ENCODE peak calls at places on chromosomes 16 and 17, in seven cellular contexts. X is tibial nerve, N is neural progenitor cell, D is tibial artery, B is heart left ventricle, R is dorsolateral prefrontal cortex, P is transverse colon. E is an unnamed sample.

GRCh38 chr16:67459066-67459857 is 21.7 kb downstream of the ATP6V0D1 start:
- DNase-seq in X (no peak), N (no peak), D (no peak), B (peak; percentile 52), R (no peak), P (peak; percentile 78), E (no peak)

GRCh38 chr16:3431779-3432219 is 11.5 kb downstream of the ZNF597 start:
- DNase-seq in X (peak; percentile 4), N (no peak), D (no peak), B (peak; percentile 32), R (peak; percentile 44), P (peak; percentile 19), E (no peak)

GRCh38 chr17:7750321-7750821 is 32.8 kb downstream of the DNAH2 start:
- DNase-seq in X (no peak), N (no peak), D (no peak), B (no peak), R (no peak), P (no peak), E (no peak)

GRCh38 chr16:68754117-68754792 is 17.2 kb downstream of the CDH1 start:
- DNase-seq in X (no peak), N (no peak), D (no peak), B (no peak), R (no peak), P (peak; percentile 72), E (no peak)

GRCh38 chr16:76777721-76778120 is 413.3 kb upstream of the MON1B start:
- DNase-seq in X (no peak), N (no peak), D (no peak), B (no peak), R (no peak), P (no peak), E (no peak)

GRCh38 chr17:58556833-58557250 is 42.4 kb upstream of the MTMR4 start:
- DNase-seq in X (no peak), N (peak; percentile 59), D (no peak), B (no peak), R (no peak), P (no peak), E (no peak)

GRCh38 chr17:18246880-18247612 is 11.5 kb downstream of the FLII start:
- DNase-seq in X (peak; percentile 30), N (peak; percentile 85), D (no peak), B (peak; percentile 47), R (no peak), P (peak; percentile 93), E (no peak)

GRCh38 chr17:17549732-17550366 is 41.7 kb downstream of the PEMT start:
- DNase-seq in X (no peak), N (no peak), D (no peak), B (no peak), R (no peak), P (no peak), E (no peak)

GRCh38 chr16:5882087-5882661 is 784.6 kb upstream of the EEF2KMT start:
- DNase-seq in X (no peak), N (no peak), D (no peak), B (no peak), R (no peak), P (no peak), E (no peak)

GRCh38 chr17:27756467-27757371 is 43.6 kb downstream of the NOS2 start:
- DNase-seq in X (peak; percentile 55), N (peak; percentile 64), D (peak; percentile 63), B (no peak), R (peak; percentile 76), P (peak; percentile 68), E (no peak)

GRCh38 chr17:50209472-50210248 is 8.2 kb upstream of the COL1A1 start:
- DNase-seq in X (peak; percentile 88), N (peak; percentile 70), D (peak; percentile 95), B (peak; percentile 88), R (no peak), P (peak; percentile 84), E (peak; percentile 83)

GRCh38 chr16:24036614-24037013 is 200.8 kb downstream of the PRKCB start:
- DNase-seq in X (peak; percentile 17), N (peak; percentile 61), D (no peak), B (peak; percentile 13), R (peak; percentile 41), P (peak; percentile 49), E (no peak)

GRCh38 chr17:71405101-71405500 is 715.7 kb upstream of the SOX9 start:
- DNase-seq in X (no peak), N (no peak), D (no peak), B (no peak), R (no peak), P (no peak), E (no peak)

GRCh38 chr17:31529841-31530251 is 138.4 kb downstream of the RAB11FIP4 start:
- DNase-seq in X (no peak), N (no peak), D (no peak), B (no peak), R (no peak), P (no peak), E (no peak)

GRCh38 chr16:6377956-6378355 is 954.7 kb upstream of the RBFOX1 start:
- DNase-seq in X (no peak), N (no peak), D (no peak), B (no peak), R (peak; percentile 72), P (no peak), E (no peak)

GRCh38 chr17:29080323-29080722 is 37.4 kb downstream of the PIPOX start:
- DNase-seq in X (no peak), N (no peak), D (no peak), B (no peak), R (no peak), P (no peak), E (no peak)

GRCh38 chr17:29089601-29090044 is 46.7 kb downstream of the PIPOX start:
- DNase-seq in X (no peak), N (no peak), D (no peak), B (no peak), R (peak; percentile 80), P (peak; percentile 23), E (no peak)

GRCh38 chr17:29084476-29085148 is 41.7 kb downstream of the PIPOX start:
- DNase-seq in X (no peak), N (peak; percentile 42), D (no peak), B (no peak), R (peak; percentile 55), P (peak; percentile 19), E (no peak)

GRCh38 chr17:29086628-29087332 is 43.8 kb downstream of the PIPOX start:
- DNase-seq in X (no peak), N (peak; percentile 50), D (no peak), B (no peak), R (no peak), P (no peak), E (no peak)

DNA sequence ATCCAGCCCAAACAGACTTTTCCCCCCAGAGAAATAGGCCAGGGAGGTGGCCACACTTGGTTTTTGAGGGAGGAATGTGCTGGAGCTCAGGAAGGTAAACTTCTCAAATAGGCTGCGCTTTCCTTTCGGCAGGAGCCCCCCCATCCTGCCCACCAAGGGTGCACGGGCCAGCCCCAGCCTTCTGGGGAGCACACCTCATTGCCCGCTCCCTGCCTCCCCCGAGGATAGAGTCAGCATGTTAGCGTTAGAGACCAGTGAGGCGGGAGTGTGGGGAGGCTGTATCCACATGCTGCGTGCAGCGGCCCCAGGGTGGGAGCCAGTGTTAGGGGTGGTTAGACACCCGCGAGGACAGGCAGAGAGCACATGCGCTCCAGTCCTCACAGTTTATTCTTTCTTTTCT is 42.3 kb downstream of the PIPOX start:
- DNase-seq in X (no peak), N (no peak), D (no peak), B (no peak), R (no peak), P (no peak), E (no peak)
- H3K27ac ChIP-seq in X (no peak overlapping the region), N (no peak overlapping the region), D (no peak overlapping the region), B (no peak overlapping the region), R (no peak overlapping the region), P (no peak overlapping the region), E (no peak overlapping the region)

DNA sequence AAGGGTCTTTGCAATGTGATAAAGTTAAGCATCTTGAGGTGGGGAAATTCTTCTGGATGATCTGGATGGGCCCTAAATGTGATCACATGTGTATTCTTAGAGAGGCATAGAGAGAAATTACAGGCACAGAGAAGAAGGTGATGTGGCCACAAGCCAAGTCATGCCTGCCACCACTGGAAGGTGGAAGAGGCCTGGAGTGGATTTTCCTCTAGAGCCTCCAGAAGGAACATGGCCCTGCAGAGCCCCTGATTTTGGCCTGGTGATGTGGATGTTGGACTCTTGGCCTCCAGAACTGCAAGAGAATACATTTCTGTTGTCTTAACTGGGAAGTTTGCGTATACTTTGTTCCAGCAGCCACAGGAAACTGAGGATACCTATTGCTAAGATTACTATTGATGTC is 156.9 kb upstream of the CACNG5 start:
- DNase-seq in X (no peak), N (no peak), D (no peak), B (no peak), R (no peak), P (no peak), E (no peak)
- H3K27ac ChIP-seq in X (no peak overlapping the region), N (no peak overlapping the region), D (no peak overlapping the region), B (no peak overlapping the region), R (no peak overlapping the region), P (no peak overlapping the region), E (no peak overlapping the region)

DNA sequence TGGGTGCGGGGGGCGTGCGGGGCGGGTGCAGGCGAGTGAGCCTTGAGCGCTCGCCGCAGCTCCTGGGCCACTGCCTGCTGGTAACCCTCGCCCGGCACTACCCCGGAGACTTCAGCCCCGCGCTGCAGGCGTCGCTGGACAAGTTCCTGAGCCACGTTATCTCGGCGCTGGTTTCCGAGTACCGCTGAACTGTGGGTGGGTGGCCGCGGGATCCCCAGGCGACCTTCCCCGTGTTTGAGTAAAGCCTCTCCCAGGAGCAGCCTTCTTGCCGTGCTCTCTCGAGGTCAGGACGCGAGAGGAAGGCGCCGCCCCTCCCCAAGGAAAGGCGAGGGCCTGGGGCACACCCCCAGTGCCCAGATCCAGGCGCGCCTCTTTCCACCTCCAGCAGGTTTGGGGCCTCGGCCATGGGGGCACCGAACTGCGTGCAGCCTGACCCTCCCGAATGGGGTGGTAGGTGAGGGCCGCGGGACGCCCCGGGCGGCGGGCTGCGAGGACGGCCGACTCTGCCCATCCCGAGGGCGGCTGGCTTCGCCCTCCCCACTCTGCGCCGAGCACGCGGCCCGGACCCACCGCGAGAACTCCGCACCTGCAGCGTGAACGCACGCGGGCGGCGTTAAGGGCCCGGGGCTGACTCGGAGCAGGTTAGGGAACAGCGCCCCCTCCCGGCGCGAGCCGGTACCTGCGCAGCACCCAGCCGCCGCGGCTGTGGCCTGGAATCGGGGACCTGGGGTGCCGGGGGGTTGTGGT is 835 bp downstream of the HBQ1 start:
- DNase-seq in X (peak; percentile 67), N (peak; percentile 93), D (peak; percentile 81), B (peak; percentile 56), R (peak; percentile 68), P (peak; percentile 82), E (no peak)
- H3K27ac ChIP-seq in X (no peak overlapping the region), N (no peak overlapping the region), D (no peak overlapping the region), B (no peak overlapping the region), R (no peak overlapping the region), P (no peak overlapping the region), E (no peak overlapping the region)

DNA sequence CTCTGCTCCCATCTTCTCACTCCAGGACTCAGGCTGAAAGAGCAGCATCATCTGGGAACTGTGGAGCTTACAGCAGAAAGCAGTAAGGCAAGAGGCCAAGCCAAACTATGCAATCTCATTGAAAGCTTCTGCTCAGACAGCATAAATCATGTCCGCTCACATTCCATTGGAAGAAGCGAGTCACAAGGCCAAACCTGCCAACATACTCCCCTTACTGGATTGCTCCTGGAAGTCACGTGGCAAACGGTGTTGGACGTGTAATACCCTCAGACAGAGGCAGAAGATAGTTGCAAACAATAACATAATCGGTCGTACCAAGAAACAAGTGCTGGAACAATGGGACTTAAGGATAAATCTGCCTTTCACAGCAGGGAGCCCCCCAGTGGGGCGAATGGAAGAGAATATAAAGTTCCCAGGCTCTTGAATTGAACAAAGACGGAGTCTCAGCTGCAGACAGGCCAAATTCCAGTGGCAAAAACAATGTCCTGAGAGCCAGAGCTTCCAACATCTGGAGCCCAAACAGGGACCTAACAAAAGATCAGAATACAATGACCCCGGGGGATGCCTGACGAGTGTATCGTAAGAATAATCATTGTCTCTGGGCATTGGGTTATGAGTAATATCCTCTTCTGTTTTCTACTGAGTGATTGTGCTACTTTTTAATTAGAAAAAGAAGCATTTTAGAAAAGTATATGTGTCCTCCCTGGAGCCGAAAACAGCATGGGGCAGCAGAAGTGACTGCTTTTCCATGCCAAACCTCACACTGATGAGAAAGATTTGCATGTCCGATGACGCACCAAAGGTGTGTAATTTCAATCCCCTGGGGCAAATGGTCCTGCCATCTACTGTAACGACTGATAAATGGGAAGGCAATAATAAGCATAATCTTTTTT is 68.4 kb downstream of the CMC2 start:
- DNase-seq in X (peak; percentile 53), N (peak; percentile 94), D (peak; percentile 70), B (peak; percentile 31), R (no peak), P (peak; percentile 15), E (peak; percentile 24)
- H3K27ac ChIP-seq in X (no peak overlapping the region), N (peak overlapping the region; percentile 98), D (no peak overlapping the region), B (peak overlapping the region; percentile 12), R (no peak overlapping the region), P (peak overlapping the region; percentile 18), E (no peak overlapping the region)